ENCODE peak calls at places on chromosomes 13 and 19, in six cellular contexts. X is HCT116, V is K562, R is HepG2, H is GM12878, D is H1. J is an unnamed sample.

GRCh38 chr13:101751488-101751887 is 299.0 kb downstream of the ITGBL1 start:
- DNase-seq in H (no peak), R (no peak), D (no peak), V (no peak), X (no peak), J (peak)

GRCh38 chr19:34274827-34275625 is 20.7 kb downstream of the GARRE1 start:
- DNase-seq in H (no peak), X (no peak), R (peak), V (no peak), D (no peak), J (no peak)

GRCh38 chr13:113882266-113882627 is 18.4 kb upstream of the GAS6 start:
- DNase-seq in R (no peak), D (no peak), H (no peak), V (no peak), X (no peak), J (no peak)

GRCh38 chr13:70098669-70099068 is 9.0 kb upstream of the ATXN8OS start:
- DNase-seq in R (no peak), H (no peak), D (no peak), X (peak), V (no peak), J (no peak)

GRCh38 chr19:12791345-12792047 is at the start of gene JUNB:
- DNase-seq in H (peak), V (peak), D (peak), X (peak), R (peak), J (no peak)

GRCh38 chr13:102267191-102267590 is 134.7 kb downstream of the FGF14 start:
- DNase-seq in V (no peak), R (no peak), H (no peak), X (no peak), D (no peak), J (no peak)

GRCh38 chr19:33264881-33265445 is 37.4 kb downstream of the CEBPA start:
- DNase-seq in V (no peak), R (no peak), H (no peak), X (no peak), D (no peak), J (no peak)

GRCh38 chr19:17282488-17283256 is 971 bp downstream of the ANKLE1 start:
- DNase-seq in H (peak), X (peak), R (peak), D (peak), V (peak), J (peak)

GRCh38 chr19:35354898-35355297 is 3.4 kb upstream of the FFAR3 start:
- DNase-seq in R (no peak), X (no peak), H (peak), V (no peak), D (no peak), J (no peak)

GRCh38 chr13:98782654-98783053 is 30.2 kb upstream of the SLC15A1 start:
- DNase-seq in D (no peak), R (no peak), H (no peak), X (no peak), V (no peak), J (no peak)

GRCh38 chr13:113663934-113664333 is 3.1 kb upstream of the GRK1 start:
- DNase-seq in V (no peak), X (no peak), R (no peak), H (no peak), D (no peak), J (no peak)

GRCh38 chr13:20456737-20457136 is 68.9 kb downstream of the CRYL1 start:
- DNase-seq in H (no peak), D (no peak), V (no peak), R (no peak), X (no peak), J (no peak)

GRCh38 chr13:99982021-99982740 is 597 bp downstream of the ZIC2 start:
- DNase-seq in X (no peak), H (no peak), V (peak), R (no peak), D (no peak), J (no peak)

GRCh38 chr19:46288896-46289588 is 7.8 kb upstream of the HIF3A start:
- DNase-seq in X (no peak), V (peak), H (no peak), D (no peak), R (peak), J (no peak)

GRCh38 chr19:28948531-28948930 is 264.4 kb downstream of the UQCRFS1 start:
- DNase-seq in R (no peak), X (no peak), D (no peak), V (no peak), H (no peak), J (no peak)

GRCh38 chr19:28943651-28944050 is 269.3 kb downstream of the UQCRFS1 start:
- DNase-seq in D (peak), R (no peak), H (no peak), X (no peak), V (peak), J (no peak)

GRCh38 chr19:28949535-28949934 is 263.4 kb downstream of the UQCRFS1 start:
- DNase-seq in R (no peak), D (no peak), X (no peak), V (peak), H (no peak), J (peak)

DNA sequence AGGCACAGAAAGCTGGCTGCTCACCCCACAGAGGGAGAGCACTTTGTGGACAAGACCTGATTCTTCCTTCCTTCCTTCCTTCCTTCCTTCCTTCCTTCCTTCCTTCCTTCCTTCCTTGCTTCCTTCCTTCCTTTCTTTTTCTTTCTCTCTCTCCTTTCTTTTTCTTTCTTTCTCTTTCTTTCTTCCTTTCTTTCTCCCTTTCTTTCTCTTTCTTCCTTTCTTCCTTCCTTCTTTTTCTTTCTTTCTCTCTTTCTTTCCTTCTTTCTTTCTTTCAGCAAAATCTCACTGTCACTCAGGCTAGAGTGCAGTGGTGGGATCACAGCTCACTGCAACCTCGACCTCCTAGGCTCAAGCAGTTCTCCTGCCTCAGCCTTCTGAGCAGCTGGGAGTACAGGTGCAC is 263.9 kb downstream of the UQCRFS1 start:
- DNase-seq in D (no peak), R (no peak), V (no peak), H (no peak), X (no peak), J (no peak)
- H3K4me3 ChIP-seq in D (no peak), R (no peak), V (no peak), H (no peak), X (no peak), J (no peak)

GRCh38 chr19:1854542-1855039 is 6.3 kb upstream of the REXO1 start:
- DNase-seq in H (no peak), D (no peak), R (no peak), V (peak), X (no peak), J (no peak)

GRCh38 chr19:1852294-1852646 is 4.0 kb upstream of the REXO1 start:
- DNase-seq in V (peak), X (no peak), R (no peak), H (no peak), D (no peak), J (no peak)

GRCh38 chr19:1852729-1853128 is 4.4 kb upstream of the REXO1 start:
- DNase-seq in H (no peak), V (no peak), R (no peak), X (no peak), D (no peak), J (no peak)

GRCh38 chr19:1854032-1854541 is 5.8 kb upstream of the REXO1 start:
- DNase-seq in D (no peak), R (no peak), V (no peak), H (no peak), X (no peak), J (no peak)

GRCh38 chr19:1853295-1854031 is 5.2 kb upstream of the REXO1 start:
- DNase-seq in H (peak), V (peak), X (peak), D (peak), R (peak), J (no peak)
- TF ChIP-seq ZNF274 in H (no peak), V (no peak), X (no peak), D (no peak), R (no peak), J (no peak)

GRCh38 chr19:13861714-13862531 is 15.0 kb upstream of the NANOS3 start:
- DNase-seq in D (peak), X (no peak), H (peak), R (peak), V (peak), J (peak)
- H3K4me3 ChIP-seq in D (peak), X (peak), H (peak), R (peak), V (peak), J (peak)

GRCh38 chr19:40379446-40380198 is 10.4 kb downstream of the HIPK4 start:
- DNase-seq in X (no peak), V (no peak), R (no peak), D (no peak), H (no peak), J (no peak)

GRCh38 chr19:40383668-40384248 is 6.2 kb downstream of the HIPK4 start:
- DNase-seq in H (no peak), X (no peak), D (no peak), R (no peak), V (no peak), J (no peak)

GRCh38 chr19:40380199-40381037 is 9.6 kb downstream of the HIPK4 start:
- DNase-seq in D (no peak), V (no peak), R (no peak), H (no peak), X (no peak), J (no peak)

GRCh38 chr19:40378509-40378908 is 11.5 kb downstream of the HIPK4 start:
- DNase-seq in H (no peak), X (no peak), V (no peak), D (no peak), R (no peak), J (no peak)

DNA sequence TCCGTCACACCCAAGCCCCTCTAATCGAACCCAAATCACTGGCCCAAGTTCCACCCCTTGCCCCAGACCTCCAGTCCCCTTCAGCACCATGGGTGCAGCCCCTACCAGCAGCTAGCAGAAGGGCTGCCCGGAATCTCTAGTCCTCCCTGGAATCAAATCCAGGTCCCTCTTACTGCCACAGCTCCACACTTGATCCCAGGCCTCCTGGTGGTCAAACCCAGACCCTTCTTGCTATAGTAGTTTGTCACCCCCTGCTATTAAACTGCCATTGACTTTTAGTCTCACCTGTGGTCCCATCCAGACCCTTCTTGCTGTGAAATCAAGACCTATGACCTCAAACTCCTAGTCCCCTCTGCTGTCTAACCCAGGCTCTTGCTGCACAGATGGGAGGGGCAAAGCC is 8.7 kb downstream of the HIPK4 start:
- DNase-seq in V (no peak), D (no peak), H (no peak), X (no peak), R (no peak), J (no peak)
- TF ChIP-seq ZNF274 in V (no peak), D (no peak), H (no peak), X (no peak), R (no peak), J (no peak)